ENCODE peak calls at places on chromosomes 16 and 17, in six cellular contexts. Z is foreskin fibroblast, O is tibial nerve, D is endodermal cell, A is NCI-H1105 treated with DMSO at 0.1 percent for 48 hours, U is DND-41. X is an unnamed sample.

GRCh38 chr17:5380491-5381135 is 38.8 kb downstream of the NUP88 start:
- DNase-seq in D (no peak), Z (peak; percentile 6), U (no peak), A (no peak), O (no peak), X (no peak)

GRCh38 chr16:50797456-50797855 is 55.6 kb downstream of the CYLD start:
- DNase-seq in U (no peak), Z (no peak), D (no peak), O (no peak), A (no peak), X (no peak)

GRCh38 chr17:11031787-11032186 is 193.9 kb upstream of the PIRT start:
- DNase-seq in Z (no peak), A (no peak), D (peak; percentile 95), U (no peak), O (no peak), X (no peak)

GRCh38 chr17:1997146-1997586 is 28.0 kb downstream of the RTN4RL1 start:
- DNase-seq in O (no peak), U (no peak), Z (no peak), A (no peak), D (no peak), X (no peak)

GRCh38 chr17:73822371-73822770 is 178.1 kb upstream of the SDK2 start:
- DNase-seq in A (no peak), O (no peak), Z (no peak), U (peak; percentile 9), D (no peak), X (no peak)

GRCh38 chr17:76948726-76949342 is 80.6 kb downstream of the MGAT5B start:
- DNase-seq in D (no peak), A (peak; percentile 46), U (no peak), O (no peak), Z (no peak), X (no peak)

GRCh38 chr17:14297161-14297851 is 3.6 kb upstream of the HS3ST3B1 start:
- DNase-seq in O (no peak), A (peak; percentile 14), U (no peak), D (peak; percentile 92), Z (peak; percentile 77), X (peak; percentile 51)

GRCh38 chr16:4686497-4687210 is 6.7 kb upstream of the NUDT16L1 start:
- DNase-seq in D (peak; percentile 41), Z (no peak), O (no peak), U (no peak), A (no peak), X (no peak)

GRCh38 chr16:28876016-28876659 is 2.1 kb upstream of the ATP2A1 start:
- DNase-seq in Z (no peak), D (no peak), A (no peak), U (no peak), O (no peak), X (no peak)

GRCh38 chr16:57781741-57782606 is 20.3 kb downstream of the KIFC3 start:
- DNase-seq in D (no peak), Z (peak; percentile 41), O (no peak), A (no peak), U (no peak), X (no peak)

GRCh38 chr16:84084570-84085270 is 32.0 kb downstream of the MBTPS1 start:
- DNase-seq in Z (peak; percentile 41), U (peak; percentile 75), O (no peak), A (peak; percentile 33), D (peak; percentile 93), X (peak; percentile 50)

GRCh38 chr17:18182978-18183333 is 672 bp upstream of the ALKBH5 start:
- DNase-seq in A (peak; percentile 87), O (peak; percentile 68), Z (peak; percentile 87), U (peak; percentile 86), D (no peak), X (peak; percentile 59)

GRCh38 chr17:42676424-42677011 is at the start of gene PLEKHH3:
- DNase-seq in U (peak; percentile 46), D (no peak), A (peak; percentile 39), O (no peak), Z (no peak), X (peak; percentile 24)

GRCh38 chr16:52469775-52470174 is 77.2 kb downstream of the TOX3 start:
- DNase-seq in Z (no peak), U (no peak), O (no peak), D (no peak), A (peak; percentile 50), X (no peak)

GRCh38 chr16:10741844-10742243 is 1.8 kb upstream of the NUBP1 start:
- DNase-seq in D (no peak), U (no peak), Z (no peak), O (no peak), A (peak; percentile 9), X (no peak)

X was measured in fibroblast of the conjunctiva.